ENCODE peak calls at places on chromosomes 3 and 15, in ten cellular contexts. X, N, K, J, S, Z, M, V, E and O are unnamed samples.

GRCh38 chr15:76529911-76530310 is 193.3 kb downstream of the ISL2 start:
- DNase-seq in E (no peak), K (no peak), M (peak; percentile 4), N (no peak), X (no peak), V (no peak), Z (peak; percentile 42), J (no peak), S (no peak), O (no peak)

GRCh38 chr3:192054881-192055280 is 593.9 kb downstream of the PYDC2 start:
- DNase-seq in J (no peak), X (no peak), S (no peak), Z (peak; percentile 60), M (no peak), V (no peak), E (no peak), N (no peak), K (no peak), O (no peak)

GRCh38 chr3:187739125-187739560 is 6.1 kb downstream of the BCL6 start:
- DNase-seq in Z (no peak), M (no peak), J (peak; percentile 65), E (peak; percentile 27), X (peak; percentile 60), K (no peak), S (no peak), N (no peak), V (no peak), O (peak; percentile 89)

GRCh38 chr3:46277476-46277875 is 35.2 kb downstream of the CCR3 start:
- DNase-seq in V (no peak), N (no peak), Z (no peak), X (no peak), J (no peak), E (no peak), K (no peak), M (no peak), S (no peak), O (no peak)

GRCh38 chr3:179432451-179432850 is 18.8 kb downstream of the GNB4 start:
- DNase-seq in J (no peak), Z (no peak), V (no peak), S (no peak), X (no peak), M (no peak), N (no peak), E (no peak), K (no peak), O (no peak)

GRCh38 chr3:52712291-52713212 is 6.6 kb downstream of the SPCS1 start:
- DNase-seq in N (no peak), K (no peak), V (no peak), X (no peak), S (no peak), J (no peak), Z (no peak), M (no peak), E (no peak), O (no peak)

GRCh38 chr3:139120336-139120971 is 75.8 kb upstream of the PRR23C start:
- DNase-seq in V (no peak), E (no peak), K (no peak), M (peak; percentile 97), Z (peak; percentile 78), S (no peak), J (peak; percentile 86), X (peak; percentile 14), N (no peak), O (peak; percentile 42)

GRCh38 chr15:64911317-64912186 is at the start of gene ANKDD1A:
- DNase-seq in K (peak; percentile 54), V (peak; percentile 80), Z (peak; percentile 73), M (peak; percentile 44), E (peak; percentile 19), S (peak; percentile 89), N (no peak), X (peak; percentile 71), J (peak; percentile 96), O (peak; percentile 87)

GRCh38 chr3:3699816-3700633 is 99.2 kb upstream of the LRRN1 start:
- DNase-seq in Z (no peak), M (no peak), E (no peak), S (no peak), J (no peak), K (no peak), N (no peak), X (no peak), V (no peak), O (no peak)

GRCh38 chr3:127867986-127868385 is 45.7 kb upstream of the MGLL start:
- DNase-seq in X (no peak), M (no peak), V (no peak), E (no peak), J (no peak), K (no peak), N (no peak), Z (peak; percentile 21), S (no peak), O (no peak)

GRCh38 chr3:189688296-189688695 is 57.1 kb downstream of the TP63 start:
- DNase-seq in S (peak; percentile 12), N (no peak), Z (no peak), V (no peak), E (no peak), K (no peak), M (no peak), X (no peak), J (no peak), O (no peak)

GRCh38 chr3:100048248-100048647 is 66.1 kb downstream of the FILIP1L start:
- DNase-seq in J (no peak), Z (no peak), V (no peak), X (no peak), S (no peak), N (no peak), E (no peak), M (no peak), K (no peak), O (no peak)